ENCODE peak calls at places on chromosomes 16 and 17, in eight cellular contexts. J is psoas muscle, K is GM20000, I is ovary, C is sigmoid colon, B is HFFc6, F is breast epithelium, N is tibial artery. Q is an unnamed sample.
A peak's percentile ranks its signal among the peaks of the same experiment; 100 is the strongest.

GRCh38 chr16:9790199-9790598 is 392.0 kb downstream of the GRIN2A start:
- DNase-seq in J (no peak), K (no peak), I (no peak), C (no peak), B (no peak), F (no peak), N (no peak), Q (no peak)

GRCh38 chr16:65121870-65122723 is at the start of gene CDH11:
- DNase-seq in J (peak; percentile 56), K (no peak), I (peak; percentile 90), C (peak; percentile 78), B (peak; percentile 81), F (peak; percentile 51), N (peak; percentile 83), Q (peak; percentile 95)

GRCh38 chr17:17767497-17768286 is 69.1 kb downstream of the SREBF1 start:
- DNase-seq in J (no peak), K (no peak), I (no peak), C (no peak), B (no peak), F (no peak), N (no peak), Q (no peak)

GRCh38 chr17:73952498-73953205 is 250.8 kb upstream of the RPL38 start:
- DNase-seq in J (no peak), K (peak; percentile 63), I (no peak), C (no peak), B (no peak), F (no peak), N (no peak), Q (peak; percentile 83)

GRCh38 chr16:66103245-66103644 is 263.2 kb upstream of the CDH5 start:
- DNase-seq in J (no peak), K (no peak), I (no peak), C (no peak), B (peak; percentile 7), F (no peak), N (no peak), Q (no peak)

GRCh38 chr17:27951872-27952271 is 58.7 kb upstream of the LYRM9 start:
- DNase-seq in J (no peak), K (no peak), I (no peak), C (no peak), B (no peak), F (no peak), N (no peak), Q (no peak)

GRCh38 chr17:3033248-3033640 is 30.2 kb downstream of the OR1D5 start:
- DNase-seq in J (no peak), K (no peak), I (peak; percentile 5), C (no peak), B (no peak), F (no peak), N (peak; percentile 57), Q (peak; percentile 83)

GRCh38 chr16:19687279-19687678 is 30.7 kb downstream of the KNOP1 start:
- DNase-seq in J (no peak), K (no peak), I (no peak), C (no peak), B (no peak), F (no peak), N (no peak), Q (no peak)

GRCh38 chr16:12583237-12583897 is 220.3 kb downstream of the CPPED1 start:
- DNase-seq in J (no peak), K (no peak), I (no peak), C (peak; percentile 18), B (no peak), F (no peak), N (peak; percentile 17), Q (no peak)

GRCh38 chr17:62819511-62820221 is 11.6 kb upstream of the MARCHF10 start:
- DNase-seq in J (peak; percentile 62), K (no peak), I (peak; percentile 40), C (peak; percentile 86), B (peak; percentile 97), F (peak; percentile 90), N (no peak), Q (peak; percentile 95)

GRCh38 chr16:25751230-25751629 is 59.5 kb downstream of the HS3ST4 start:
- DNase-seq in J (no peak), K (no peak), I (no peak), C (no peak), B (no peak), F (no peak), N (no peak), Q (no peak)

GRCh38 chr16:88064011-88064888 is 113.0 kb downstream of the BANP start:
- DNase-seq in J (no peak), K (no peak), I (no peak), C (no peak), B (no peak), F (no peak), N (no peak), Q (peak; percentile 75)

GRCh38 chr16:67268136-67268579 is 11.2 kb upstream of the PLEKHG4 start:
- DNase-seq in J (peak; percentile 66), K (no peak), I (no peak), C (peak; percentile 71), B (peak; percentile 89), F (no peak), N (peak; percentile 83), Q (peak; percentile 32)

GRCh38 chr17:65552214-65552613 is 9.2 kb downstream of the AXIN2 start:
- DNase-seq in J (no peak), K (no peak), I (no peak), C (no peak), B (no peak), F (no peak), N (no peak), Q (peak; percentile 26)

GRCh38 chr17:4448197-4448980 is 14.6 kb downstream of the SPNS3 start:
- DNase-seq in J (no peak), K (no peak), I (no peak), C (no peak), B (peak; percentile 25), F (no peak), N (no peak), Q (no peak)

GRCh38 chr17:13002761-13003453 is 14.9 kb downstream of the ELAC2 start:
- DNase-seq in J (peak; percentile 75), K (peak; percentile 59), I (peak; percentile 70), C (peak; percentile 86), B (peak; percentile 48), F (peak; percentile 60), N (peak; percentile 85), Q (no peak)

GRCh38 chr17:13004336-13004735 is 13.5 kb downstream of the ELAC2 start:
- DNase-seq in J (no peak), K (no peak), I (no peak), C (peak; percentile 3), B (no peak), F (no peak), N (peak; percentile 1), Q (no peak)

GRCh38 chr17:13003927-13004326 is 13.9 kb downstream of the ELAC2 start:
- DNase-seq in J (no peak), K (no peak), I (no peak), C (peak; percentile 19), B (no peak), F (no peak), N (peak; percentile 2), Q (no peak)

GRCh38 chr17:13001991-13002615 is 15.7 kb downstream of the ELAC2 start:
- DNase-seq in J (no peak), K (no peak), I (no peak), C (peak; percentile 59), B (no peak), F (no peak), N (peak; percentile 44), Q (no peak)

GRCh38 chr17:13003454-13003851 is 14.4 kb downstream of the ELAC2 start:
- DNase-seq in J (no peak), K (no peak), I (no peak), C (peak; percentile 62), B (no peak), F (no peak), N (peak; percentile 63), Q (no peak)
- TF ChIP-seq CTCF in J (no peak), K (no peak), I (no peak), C (no peak), B (peak; percentile 2), F (no peak), N (no peak), Q (peak; percentile 59)

GRCh38 chr17:7435676-7436555 is 681 bp downstream of the TMEM102 start:
- DNase-seq in J (peak; percentile 52), K (peak; percentile 73), I (no peak), C (no peak), B (no peak), F (peak; percentile 63), N (no peak), Q (no peak)
- TF ChIP-seq CTCF in J (no peak), K (no peak), I (no peak), C (no peak), B (peak; percentile 60), F (no peak), N (no peak), Q (peak; percentile 54)

GRCh38 chr17:79843917-79844815 is 4.9 kb upstream of the CBX4 start:
- DNase-seq in J (peak; percentile 73), K (peak; percentile 56), I (peak; percentile 71), C (peak; percentile 84), B (peak; percentile 30), F (no peak), N (peak; percentile 80), Q (no peak)

GRCh38 chr17:79842656-79843474 is 3.6 kb upstream of the CBX4 start:
- DNase-seq in J (no peak), K (peak; percentile 67), I (peak; percentile 63), C (no peak), B (no peak), F (no peak), N (no peak), Q (no peak)

GRCh38 chr17:79843475-79843916 is 4.3 kb upstream of the CBX4 start:
- DNase-seq in J (no peak), K (no peak), I (peak; percentile 73), C (no peak), B (no peak), F (no peak), N (no peak), Q (no peak)

GRCh38 chr17:79845601-79845949 is 6.3 kb upstream of the CBX4 start:
- DNase-seq in J (no peak), K (no peak), I (peak; percentile 59), C (no peak), B (no peak), F (no peak), N (no peak), Q (no peak)

DNA sequence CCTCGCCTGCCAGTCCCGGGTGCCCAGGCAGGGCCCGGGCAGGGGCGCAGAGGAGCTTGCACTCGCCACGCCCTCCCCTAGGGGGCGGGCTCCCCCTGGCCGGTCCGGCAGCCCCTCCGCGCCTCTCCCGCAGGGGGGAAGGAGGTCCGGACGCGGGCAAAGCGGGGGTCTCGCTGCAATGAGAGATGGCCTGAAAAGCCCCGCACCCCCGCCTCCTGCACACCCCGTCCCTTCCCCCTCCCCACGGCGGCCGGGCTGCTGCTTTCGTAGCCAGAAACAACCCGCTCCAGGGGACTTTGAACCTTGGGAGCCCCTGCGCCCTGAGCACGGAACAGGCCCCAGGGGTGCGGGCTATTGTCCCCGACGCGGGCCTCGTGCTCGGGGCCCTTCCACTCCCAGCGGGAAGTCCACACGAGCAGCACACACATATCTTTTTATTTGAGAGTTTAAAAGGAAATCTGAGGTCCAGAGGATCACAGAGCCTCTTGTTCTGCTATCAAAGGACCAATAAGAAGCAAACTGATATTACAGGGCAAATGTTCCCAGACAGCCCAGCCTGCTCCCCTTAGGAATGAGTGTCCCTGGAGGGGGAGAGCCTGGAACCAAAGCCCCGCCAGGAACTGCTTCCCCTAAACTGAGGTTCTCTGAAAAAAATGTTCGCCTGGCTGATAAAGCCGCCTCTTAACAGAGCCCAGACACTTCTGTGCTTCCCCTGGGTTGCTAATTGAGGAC is 5.8 kb upstream of the CBX4 start:
- DNase-seq in J (peak; percentile 59), K (peak; percentile 88), I (peak; percentile 62), C (peak; percentile 75), B (no peak), F (no peak), N (no peak), Q (no peak)
- TF ChIP-seq CTCF in J (peak; percentile 67), K (peak; percentile 94), I (peak; percentile 63), C (peak; percentile 29), B (peak; percentile 86), F (no peak), N (peak; percentile 21), Q (peak; percentile 86)

GRCh38 chr17:50426814-50427787 is 1.1 kb downstream of the ACSF2 start:
- DNase-seq in J (peak; percentile 27), K (peak; percentile 73), I (peak; percentile 18), C (peak; percentile 69), B (peak; percentile 10), F (no peak), N (no peak), Q (no peak)
- TF ChIP-seq CTCF in J (no peak), K (peak; percentile 15), I (no peak), C (no peak), B (peak; percentile 36), F (no peak), N (no peak), Q (peak; percentile 67)